ENCODE peak calls at places on chromosome 18, in four cellular contexts. T is heart left ventricle, X is GM23248, Q is tibial artery. H is an unnamed sample.

GRCh38 chr18:10715791-10716190 is 190.0 kb downstream of the NAPG start:
- DNase-seq in T (no peak), X (peak; percentile 95), Q (no peak), H (no peak)

GRCh38 chr18:45686892-45687611 is 36.9 kb upstream of the SLC14A1 start:
- DNase-seq in T (no peak), X (no peak), Q (no peak), H (no peak)

GRCh38 chr18:463442-464310 is 36.8 kb downstream of the COLEC12 start:
- DNase-seq in T (no peak), X (peak; percentile 56), Q (no peak), H (no peak)

GRCh38 chr18:73950116-73950705 is 197.4 kb downstream of the FBXO15 start:
- DNase-seq in T (no peak), X (no peak), Q (no peak), H (no peak)

GRCh38 chr18:31070206-31070605 is 27.7 kb upstream of the DSC3 start:
- DNase-seq in T (no peak), X (no peak), Q (no peak), H (no peak)

GRCh38 chr18:7876354-7876753 is 309.2 kb downstream of the PTPRM start:
- DNase-seq in T (no peak), X (no peak), Q (no peak), H (no peak)

GRCh38 chr18:34639662-34640061 is 70.4 kb upstream of the DTNA start:
- DNase-seq in T (no peak), X (peak; percentile 17), Q (no peak), H (no peak)

GRCh38 chr18:46481847-46482245 is 175.2 kb downstream of the LOXHD1 start:
- DNase-seq in T (no peak), X (peak; percentile 10), Q (no peak), H (no peak)

GRCh38 chr18:58228762-58229161 is 184.7 kb downstream of the NEDD4L start:
- DNase-seq in T (no peak), X (no peak), Q (no peak), H (peak; percentile 37)

GRCh38 chr18:33751613-33752221 is 173.7 kb downstream of the ASXL3 start:
- DNase-seq in T (no peak), X (peak; percentile 61), Q (no peak), H (no peak)

GRCh38 chr18:44895176-44895798 is 214.6 kb downstream of the SETBP1 start:
- DNase-seq in T (peak; percentile 43), X (peak; percentile 52), Q (no peak), H (no peak)

GRCh38 chr18:37391698-37392548 is 173.7 kb downstream of the CELF4 start:
- DNase-seq in T (no peak), X (no peak), Q (no peak), H (no peak)

GRCh38 chr18:61546598-61546997 is 213.4 kb downstream of the CDH20 start:
- DNase-seq in T (no peak), X (peak; percentile 79), Q (no peak), H (no peak)

GRCh38 chr18:72986103-72986502 is 118.3 kb upstream of the NETO1 start:
- DNase-seq in T (no peak), X (no peak), Q (no peak), H (no peak)

GRCh38 chr18:35122586-35123224 is 81.5 kb downstream of the MAPRE2 start:
- DNase-seq in T (no peak), X (no peak), Q (no peak), H (peak; percentile 66)

GRCh38 chr18:3329871-3330270 is 67.9 kb downstream of the MYL12B start:
- DNase-seq in T (no peak), X (no peak), Q (no peak), H (no peak)

GRCh38 chr18:62625019-62625418 is 90.3 kb upstream of the PHLPP1 start:
- DNase-seq in T (peak; percentile 32), X (peak; percentile 73), Q (no peak), H (no peak)

GRCh38 chr18:48825101-48825745 is 125.5 kb downstream of the SMAD7 start:
- DNase-seq in T (peak; percentile 30), X (peak; percentile 89), Q (peak; percentile 53), H (no peak)

GRCh38 chr18:22503803-22504202 is 86.1 kb upstream of the CTAGE1 start:
- DNase-seq in T (peak; percentile 54), X (peak; percentile 87), Q (peak; percentile 60), H (no peak)

GRCh38 chr18:28789460-28789859 is 612.5 kb upstream of the CDH2 start:
- DNase-seq in T (no peak), X (peak; percentile 35), Q (no peak), H (no peak)

GRCh38 chr18:6355789-6356589 is 58.7 kb downstream of the L3MBTL4 start:
- DNase-seq in T (no peak), X (peak; percentile 60), Q (no peak), H (no peak)

GRCh38 chr18:45871655-45872054 is 46.2 kb downstream of the SIGLEC15 start:
- DNase-seq in T (no peak), X (peak; percentile 49), Q (no peak), H (no peak)

GRCh38 chr18:2979871-2980606 is 32.9 kb downstream of the LPIN2 start:
- DNase-seq in T (no peak), X (peak; percentile 40), Q (no peak), H (no peak)

GRCh38 chr18:45386256-45386655 is 229.0 kb upstream of the SLC14A2 start:
- DNase-seq in T (no peak), X (peak; percentile 48), Q (no peak), H (peak; percentile 66)

GRCh38 chr18:6589979-6590725 is 139.4 kb upstream of the ARHGAP28 start:
- DNase-seq in T (no peak), X (no peak), Q (no peak), H (no peak)

GRCh38 chr18:43935051-43935412 is 657.7 kb upstream of the SYT4 start:
- DNase-seq in T (no peak), X (peak; percentile 53), Q (no peak), H (no peak)

GRCh38 chr18:21703241-21703820 is 1.2 kb downstream of the ABHD3 start:
- DNase-seq in T (no peak), X (no peak), Q (no peak), H (peak; percentile 57)

GRCh38 chr18:12283256-12283655 is 24.8 kb upstream of the TUBB6 start:
- DNase-seq in T (no peak), X (peak; percentile 55), Q (no peak), H (peak; percentile 79)

GRCh38 chr18:22015156-22015555 is 154.2 kb upstream of the GATA6 start:
- DNase-seq in T (no peak), X (peak; percentile 51), Q (no peak), H (no peak)

GRCh38 chr18:8797206-8797605 is 91.8 kb downstream of the MTCL1 start:
- DNase-seq in T (no peak), X (peak; percentile 63), Q (no peak), H (no peak)

GRCh38 chr18:7902399-7902839 is 335.3 kb downstream of the PTPRM start:
- DNase-seq in T (no peak), X (peak; percentile 34), Q (peak; percentile 73), H (peak; percentile 17)

GRCh38 chr18:51398104-51398503 is 200.6 kb upstream of the MEX3C start:
- DNase-seq in T (no peak), X (no peak), Q (no peak), H (no peak)
- H3K4me3 ChIP-seq in T (no peak overlapping the region), X (no peak overlapping the region), Q (no peak overlapping the region), H (no peak overlapping the region)

GRCh38 chr18:5197032-5197434 is at the start of gene AKAIN1:
- DNase-seq in T (peak; percentile 41), X (peak; percentile 65), Q (no peak), H (peak; percentile 87)
- H3K27me3 ChIP-seq in T (peaks cover 23% of the 10 kb centered on the region), X (peaks cover 7% of the 10 kb centered on the region), Q (no peaks in the 10 kb centered on the region), H (peaks cover 65% of the 10 kb centered on the region)

GRCh38 chr18:76005632-76006031 is 489.4 kb downstream of the ZNF516 start:
- DNase-seq in T (no peak), X (no peak), Q (no peak), H (no peak)

GRCh38 chr18:76006151-76006550 is 488.9 kb downstream of the ZNF516 start:
- DNase-seq in T (no peak), X (no peak), Q (no peak), H (no peak)
- H3K4me3 ChIP-seq in T (no peak overlapping the region), X (no peak overlapping the region), Q (no peak overlapping the region), H (no peak overlapping the region)

GRCh38 chr18:42048150-42048549 is 93.1 kb downstream of the PIK3C3 start:
- DNase-seq in T (no peak), X (peak; percentile 96), Q (no peak), H (no peak)

GRCh38 chr18:42041793-42042192 is 86.8 kb downstream of the PIK3C3 start:
- DNase-seq in T (no peak), X (no peak), Q (no peak), H (no peak)

GRCh38 chr18:42047721-42048120 is 92.7 kb downstream of the PIK3C3 start:
- DNase-seq in T (no peak), X (peak; percentile 59), Q (no peak), H (no peak)

GRCh38 chr18:42039396-42039795 is 84.4 kb downstream of the PIK3C3 start:
- DNase-seq in T (no peak), X (no peak), Q (no peak), H (no peak)

DNA sequence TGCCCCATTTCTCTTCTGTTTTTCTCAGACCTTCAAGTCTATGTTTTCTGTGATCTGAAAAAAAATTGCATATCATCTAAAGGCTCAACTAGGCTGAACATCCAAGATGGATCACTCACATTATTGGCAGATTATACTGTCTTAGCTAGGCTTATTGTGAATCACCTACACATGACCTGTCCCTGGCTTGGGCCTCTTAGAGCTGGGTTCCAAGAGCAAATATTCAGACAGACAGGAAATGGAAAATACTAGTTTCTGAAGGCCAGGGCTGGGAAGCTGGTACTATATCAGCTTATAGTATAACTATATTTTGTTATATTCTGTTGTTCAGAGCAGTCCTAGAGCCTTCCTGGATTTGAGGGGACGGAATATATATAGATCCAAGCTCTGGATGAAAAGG is 90.3 kb downstream of the PIK3C3 start:
- DNase-seq in T (no peak), X (peak; percentile 69), Q (no peak), H (no peak)
- H3K27me3 ChIP-seq in T (no peaks in the 10 kb centered on the region), X (no peaks in the 10 kb centered on the region), Q (no peaks in the 10 kb centered on the region), H (no peaks in the 10 kb centered on the region)

H was measured in H7.